ENCODE peak calls at places on chromosomes 2 and 18, in ten cellular contexts. A, X, Z, K, B, L, U, N, O and M are unnamed samples.

GRCh38 chr2:109612991-109613921 is 510 bp downstream of the SEPTIN10 start:
- DNase-seq in A (no peak), X (peak; percentile 71), Z (peak; percentile 87), K (no peak), B (no peak), L (no peak), U (no peak), N (peak; percentile 70), O (peak; percentile 87), M (no peak)

GRCh38 chr2:191318037-191318728 is 73.0 kb downstream of the MYO1B start:
- DNase-seq in A (no peak), X (no peak), Z (no peak), K (no peak), B (no peak), L (no peak), U (no peak), N (peak; percentile 77), O (no peak), M (no peak)

GRCh38 chr2:86441789-86442641 is 844 bp downstream of the KDM3A start:
- DNase-seq in A (no peak), X (peak; percentile 66), Z (peak; percentile 90), K (peak; percentile 94), B (peak; percentile 70), L (no peak), U (peak; percentile 39), N (peak; percentile 65), O (peak; percentile 79), M (peak; percentile 34)

GRCh38 chr2:101307503-101307902 is 998 bp downstream of the RNF149 start:
- DNase-seq in A (no peak), X (no peak), Z (no peak), K (no peak), B (no peak), L (no peak), U (no peak), N (no peak), O (no peak), M (no peak)

GRCh38 chr2:173124441-173124840 is 48.8 kb downstream of the MAP3K20 start:
- DNase-seq in A (no peak), X (no peak), Z (no peak), K (no peak), B (no peak), L (no peak), U (no peak), N (peak; percentile 35), O (no peak), M (no peak)

GRCh38 chr2:231940795-231941194 is 14.6 kb upstream of the NPPC start:
- DNase-seq in A (no peak), X (no peak), Z (no peak), K (no peak), B (no peak), L (no peak), U (no peak), N (no peak), O (no peak), M (no peak)

GRCh38 chr2:111117666-111118454 is 2.9 kb upstream of the BCL2L11 start:
- DNase-seq in A (peak; percentile 23), X (peak; percentile 62), Z (peak; percentile 82), K (peak; percentile 84), B (no peak), L (no peak), U (peak; percentile 27), N (peak; percentile 78), O (peak; percentile 75), M (no peak)

GRCh38 chr2:12099374-12099773 is 352.9 kb downstream of the LPIN1 start:
- DNase-seq in A (no peak), X (no peak), Z (no peak), K (no peak), B (no peak), L (no peak), U (no peak), N (no peak), O (no peak), M (no peak)

GRCh38 chr2:217650716-217651360 is 352.0 kb downstream of the TNS1 start:
- DNase-seq in A (no peak), X (no peak), Z (no peak), K (no peak), B (no peak), L (peak; percentile 30), U (no peak), N (peak; percentile 46), O (no peak), M (no peak)

GRCh38 chr2:18413794-18414396 is 146.6 kb downstream of the RDH14 start:
- DNase-seq in A (peak; percentile 46), X (peak; percentile 65), Z (no peak), K (no peak), B (no peak), L (no peak), U (no peak), N (peak; percentile 89), O (no peak), M (no peak)

GRCh38 chr18:8797206-8797605 is 91.8 kb downstream of the MTCL1 start:
- DNase-seq in A (no peak), X (no peak), Z (no peak), K (no peak), B (no peak), L (no peak), U (no peak), N (peak; percentile 62), O (no peak), M (no peak)

GRCh38 chr2:174753038-174753633 is 11.1 kb downstream of the CHRNA1 start:
- DNase-seq in A (no peak), X (no peak), Z (no peak), K (no peak), B (peak; percentile 81), L (no peak), U (no peak), N (no peak), O (no peak), M (no peak)

GRCh38 chr18:73880387-73880786 is 267.2 kb downstream of the FBXO15 start:
- DNase-seq in A (no peak), X (no peak), Z (no peak), K (no peak), B (no peak), L (no peak), U (no peak), N (no peak), O (no peak), M (no peak)

GRCh38 chr18:6885992-6886823 is 156.7 kb downstream of the ARHGAP28 start:
- DNase-seq in A (no peak), X (no peak), Z (no peak), K (no peak), B (no peak), L (peak; percentile 57), U (no peak), N (peak; percentile 29), O (no peak), M (no peak)

GRCh38 chr18:76359909-76360308 is 135.1 kb downstream of the ZNF516 start:
- DNase-seq in A (no peak), X (no peak), Z (peak; percentile 73), K (no peak), B (no peak), L (no peak), U (no peak), N (no peak), O (no peak), M (no peak)

GRCh38 chr2:75035444-75036353 is 77.3 kb downstream of the POLE4 start:
- DNase-seq in A (no peak), X (no peak), Z (no peak), K (no peak), B (no peak), L (no peak), U (no peak), N (peak; percentile 25), O (no peak), M (no peak)

GRCh38 chr18:45652703-45653490 is 37.6 kb downstream of the SLC14A2 start:
- DNase-seq in A (no peak), X (no peak), Z (no peak), K (no peak), B (no peak), L (no peak), U (no peak), N (peak; percentile 62), O (no peak), M (no peak)

GRCh38 chr2:63743976-63744331 is 97.7 kb upstream of the UGP2 start:
- DNase-seq in A (no peak), X (no peak), Z (no peak), K (no peak), B (no peak), L (no peak), U (no peak), N (no peak), O (no peak), M (no peak)

GRCh38 chr2:17429130-17429529 is 89.1 kb downstream of the RAD51AP2 start:
- DNase-seq in A (no peak), X (no peak), Z (no peak), K (no peak), B (no peak), L (no peak), U (no peak), N (peak; percentile 88), O (no peak), M (no peak)

GRCh38 chr2:120486946-120487345 is 141.0 kb downstream of the INHBB start:
- DNase-seq in A (peak; percentile 9), X (no peak), Z (peak; percentile 55), K (peak; percentile 28), B (no peak), L (no peak), U (no peak), N (no peak), O (peak; percentile 4), M (no peak)

GRCh38 chr2:211103989-211104388 is 547.6 kb downstream of the CPS1 start:
- DNase-seq in A (no peak), X (no peak), Z (no peak), K (no peak), B (no peak), L (no peak), U (no peak), N (no peak), O (no peak), M (no peak)

GRCh38 chr2:26243643-26244478 is 571 bp downstream of the HADHA start:
- DNase-seq in A (no peak), X (no peak), Z (no peak), K (no peak), B (no peak), L (no peak), U (no peak), N (peak; percentile 37), O (no peak), M (no peak)

GRCh38 chr18:56861244-56861643 is 210.1 kb downstream of the WDR7 start:
- DNase-seq in A (no peak), X (no peak), Z (no peak), K (no peak), B (no peak), L (no peak), U (no peak), N (peak; percentile 7), O (no peak), M (no peak)

GRCh38 chr18:9734189-9734588 is 26.1 kb downstream of the RAB31 start:
- DNase-seq in A (no peak), X (peak; percentile 55), Z (no peak), K (no peak), B (no peak), L (no peak), U (no peak), N (no peak), O (peak; percentile 31), M (no peak)

GRCh38 chr2:139721454-139721995 is 941.3 kb upstream of the NXPH2 start:
- DNase-seq in A (no peak), X (no peak), Z (peak; percentile 58), K (no peak), B (no peak), L (no peak), U (no peak), N (no peak), O (no peak), M (no peak)

GRCh38 chr2:181394741-181395437 is 62.3 kb upstream of the ITGA4 start:
- DNase-seq in A (no peak), X (no peak), Z (no peak), K (no peak), B (no peak), L (no peak), U (no peak), N (no peak), O (no peak), M (no peak)

GRCh38 chr2:239043326-239043725 is 195.4 kb downstream of the TWIST2 start:
- DNase-seq in A (no peak), X (no peak), Z (peak; percentile 67), K (no peak), B (no peak), L (no peak), U (no peak), N (no peak), O (peak; percentile 26), M (no peak)

GRCh38 chr2:102063360-102063947 is 71.7 kb downstream of the IL1R2 start:
- DNase-seq in A (no peak), X (peak; percentile 90), Z (no peak), K (no peak), B (no peak), L (no peak), U (no peak), N (peak; percentile 85), O (peak; percentile 80), M (no peak)